ENCODE peak calls at places on chromosomes 7 and 10, in eight cellular contexts. N, H, O, E, G, Y, M and V are unnamed samples. For H3K9me3, the result is how much of the 10 kb centered on the place peaks cover.

GRCh38 chr10:43126759-43127424 is 11.4 kb upstream of the CSGALNACT2 start:
- DNase-seq in Y (no peak), N (peak), O (no peak), G (no peak), E (peak), H (no peak), M (no peak), V (no peak)

GRCh38 chr7:34275629-34276028 is 370.3 kb downstream of the BMPER start:
- DNase-seq in H (no peak), E (no peak), O (no peak), N (no peak), M (no peak), G (no peak), Y (no peak), V (no peak)

GRCh38 chr7:114419441-114420107 is 5.0 kb downstream of the FOXP2 start:
- DNase-seq in Y (no peak), M (no peak), G (no peak), O (peak), H (no peak), E (no peak), N (no peak), V (peak)

GRCh38 chr10:132785433-132786278 is at the start of gene NKX6-2:
- DNase-seq in M (no peak), G (no peak), E (no peak), Y (no peak), N (no peak), H (no peak), O (no peak), V (peak)

GRCh38 chr7:15972767-15973362 is 286.4 kb upstream of the MEOX2 start:
- DNase-seq in M (no peak), E (no peak), G (no peak), N (no peak), H (no peak), Y (peak), O (peak), V (peak)

GRCh38 chr10:7610651-7611389 is 55.9 kb downstream of the ITIH5 start:
- DNase-seq in Y (no peak), G (no peak), M (no peak), N (no peak), E (peak), H (no peak), O (peak), V (peak)

GRCh38 chr7:151756076-151756731 is 120.7 kb downstream of the PRKAG2 start:
- DNase-seq in H (no peak), O (peak), N (no peak), G (peak), Y (no peak), E (no peak), M (peak), V (peak)

GRCh38 chr10:683448-684071 is 5.9 kb downstream of the DIP2C start:
- DNase-seq in O (peak), H (no peak), Y (no peak), E (no peak), G (no peak), N (no peak), M (no peak), V (peak)

GRCh38 chr10:1679821-1680650 is 57.3 kb downstream of the ADARB2 start:
- DNase-seq in G (no peak), M (no peak), H (no peak), O (no peak), Y (no peak), E (no peak), N (no peak), V (no peak)

GRCh38 chr10:49558194-49558593 is 19.3 kb upstream of the ERCC6 start:
- DNase-seq in H (no peak), O (no peak), N (no peak), Y (no peak), G (no peak), M (no peak), E (no peak), V (peak)

GRCh38 chr7:34087892-34088891 is 182.9 kb downstream of the BMPER start:
- DNase-seq in N (peak), E (peak), G (no peak), Y (no peak), H (peak), O (peak), M (no peak), V (peak)

GRCh38 chr10:93620925-93621324 is 8.6 kb downstream of the PDE6C start:
- DNase-seq in Y (no peak), M (no peak), G (no peak), N (no peak), O (no peak), H (no peak), E (no peak), V (no peak)

GRCh38 chr7:2283074-2283473 is 31.2 kb downstream of the SNX8 start:
- DNase-seq in Y (no peak), G (no peak), N (no peak), O (no peak), E (no peak), M (no peak), H (no peak), V (no peak)

GRCh38 chr10:44030132-44030531 is 354.8 kb downstream of the CXCL12 start:
- DNase-seq in G (peak), M (no peak), N (peak), Y (no peak), E (peak), H (no peak), O (no peak), V (no peak)

GRCh38 chr10:119762805-119763798 is 37.3 kb downstream of the INPP5F start:
- DNase-seq in E (no peak), O (peak), Y (no peak), H (peak), M (no peak), N (no peak), G (no peak), V (no peak)

GRCh38 chr7:101164071-101164840 is 1.1 kb downstream of the VGF start:
- DNase-seq in G (no peak), O (peak), N (peak), E (no peak), M (no peak), Y (peak), H (no peak), V (peak)

GRCh38 chr7:141409219-141409618 is 142.0 kb upstream of the AGK start:
- DNase-seq in N (no peak), O (no peak), M (no peak), G (no peak), E (no peak), H (no peak), Y (no peak), V (no peak)

GRCh38 chr10:124414077-124414476 is 4.6 kb downstream of the OAT start:
- DNase-seq in M (no peak), O (peak), G (no peak), N (no peak), H (no peak), E (no peak), Y (no peak), V (peak)

GRCh38 chr7:143408686-143409551 is at the start of gene EPHA1:
- DNase-seq in E (peak), G (peak), O (no peak), N (peak), H (peak), Y (no peak), M (peak), V (no peak)

GRCh38 chr10:132062181-132062515 is 3.6 kb upstream of the JAKMIP3 start:
- DNase-seq in Y (no peak), N (no peak), M (no peak), O (no peak), G (no peak), E (no peak), H (no peak), V (no peak)

GRCh38 chr10:909831-910230 is 21.7 kb downstream of the LARP4B start:
- DNase-seq in E (no peak), N (no peak), Y (peak), O (peak), G (no peak), M (no peak), H (no peak), V (no peak)

GRCh38 chr7:38535013-38535412 is 96.2 kb downstream of the AMPH start:
- DNase-seq in Y (no peak), G (no peak), H (no peak), O (no peak), M (no peak), E (no peak), N (no peak), V (no peak)

GRCh38 chr7:104805449-104806317 is 208.3 kb upstream of the KMT2E start:
- DNase-seq in O (no peak), N (no peak), H (no peak), M (no peak), G (no peak), Y (no peak), E (no peak), V (no peak)

GRCh38 chr7:1368682-1369571 is 90.3 kb downstream of the MICALL2 start:
- DNase-seq in O (no peak), N (peak), G (no peak), H (no peak), M (no peak), E (no peak), Y (no peak), V (no peak)

GRCh38 chr10:27393961-27394360 is 110.1 kb upstream of the RAB18 start:
- DNase-seq in O (no peak), G (no peak), Y (no peak), H (no peak), E (no peak), N (no peak), M (no peak), V (no peak)

GRCh38 chr7:142301299-142301698 is 43.4 kb upstream of the PRSS58 start:
- DNase-seq in Y (no peak), H (no peak), N (no peak), M (no peak), E (no peak), G (no peak), O (no peak), V (no peak)

GRCh38 chr7:98840096-98840495 is 29.7 kb downstream of the TMEM130 start:
- DNase-seq in M (no peak), H (no peak), G (no peak), E (no peak), N (no peak), Y (no peak), O (no peak), V (no peak)

GRCh38 chr7:98837632-98837972 is 32.2 kb downstream of the TMEM130 start:
- DNase-seq in O (no peak), M (no peak), N (no peak), Y (no peak), G (no peak), H (no peak), E (no peak), V (no peak)

GRCh38 chr7:98834949-98835348 is 34.9 kb downstream of the TMEM130 start:
- DNase-seq in G (no peak), N (no peak), E (no peak), O (no peak), M (no peak), H (no peak), Y (no peak), V (no peak)

GRCh38 chr7:98836811-98837631 is 32.8 kb downstream of the TMEM130 start:
- DNase-seq in H (peak), E (peak), N (peak), Y (no peak), M (no peak), O (peak), G (no peak), V (peak)

GRCh38 chr7:98840604-98841508 is 29.0 kb downstream of the TMEM130 start:
- DNase-seq in Y (no peak), G (no peak), H (no peak), E (no peak), N (no peak), M (no peak), O (peak), V (no peak)
- H3K4me3 ChIP-seq in Y (no peak), G (no peak), H (no peak), E (no peak), N (no peak), M (no peak), O (no peak), V (no peak)

GRCh38 chr7:57404343-57404966 is 45.5 kb upstream of the ZNF716 start:
- DNase-seq in G (no peak), M (no peak), Y (peak), N (no peak), E (no peak), H (no peak), O (no peak), V (no peak)
- H3K9me3 ChIP-seq in G (under half), M (under half), Y (under half), N (half or more), E (under half), H (under half), O (under half), V (under half)

GRCh38 chr10:103072891-103073290 is 120.2 kb downstream of the NT5C2 start:
- DNase-seq in H (no peak), G (no peak), N (no peak), M (no peak), E (no peak), O (no peak), Y (no peak), V (no peak)

GRCh38 chr10:103072276-103072675 is 120.8 kb downstream of the NT5C2 start:
- DNase-seq in O (no peak), H (no peak), E (no peak), N (no peak), Y (no peak), M (no peak), G (no peak), V (no peak)

GRCh38 chr10:103067951-103068350 is 125.1 kb downstream of the NT5C2 start:
- DNase-seq in N (no peak), H (no peak), Y (no peak), G (no peak), E (no peak), O (peak), M (no peak), V (no peak)

GRCh38 chr10:103067484-103067883 is 125.6 kb downstream of the NT5C2 start:
- DNase-seq in Y (no peak), E (no peak), N (no peak), H (peak), O (no peak), M (no peak), G (no peak), V (no peak)

DNA sequence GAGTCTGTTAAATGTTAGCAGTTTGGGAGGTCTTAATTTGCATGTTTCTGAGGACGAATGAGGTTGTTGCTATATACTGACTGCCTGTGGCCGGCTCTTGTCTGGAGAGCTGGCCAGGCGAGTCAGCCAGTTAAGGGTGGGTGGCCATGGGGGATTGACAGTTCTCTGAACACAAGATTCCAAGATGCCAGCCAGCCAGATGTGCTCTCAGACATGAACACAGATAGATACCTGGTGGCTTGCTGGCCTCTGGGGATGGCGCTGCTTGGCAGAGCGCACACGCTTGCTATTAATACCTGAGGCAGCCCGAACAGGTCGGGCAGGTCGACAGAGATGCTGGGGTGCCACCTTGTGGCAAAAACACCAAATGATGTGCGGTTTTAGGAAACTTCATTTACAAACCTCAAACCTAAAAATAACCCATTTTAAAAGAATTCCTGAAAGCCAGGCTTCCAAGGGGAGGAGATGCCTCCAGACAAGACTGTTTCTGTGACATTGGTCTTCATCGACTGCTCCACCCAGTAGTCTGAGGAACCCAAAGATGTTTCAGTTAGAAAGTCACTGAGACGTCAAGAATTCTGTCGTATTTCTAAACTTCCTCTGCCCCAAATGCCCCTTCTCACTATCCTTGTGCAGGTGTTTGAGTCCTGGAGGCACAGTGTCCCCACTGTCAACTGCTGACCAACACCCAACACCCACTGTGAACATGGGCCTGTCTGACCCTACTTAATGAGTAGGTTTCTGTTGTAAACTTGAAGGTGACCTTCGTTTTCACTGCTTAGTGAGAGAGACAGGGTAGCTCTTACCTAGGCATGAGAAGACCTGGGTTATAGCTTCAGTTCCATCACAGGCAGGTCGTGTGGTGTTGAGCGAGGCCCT is 123.4 kb downstream of the NT5C2 start:
- DNase-seq in G (peak), O (peak), E (peak), H (peak), Y (peak), M (peak), N (peak), V (peak)
- H3K27ac ChIP-seq in G (no peak), O (no peak), E (no peak), H (no peak), Y (no peak), M (no peak), N (no peak), V (no peak)

GRCh38 chr10:68047088-68047487 is 28.0 kb downstream of the HERC4 start:
- DNase-seq in E (no peak), H (no peak), N (no peak), O (no peak), G (no peak), Y (no peak), M (no peak), V (no peak)
- H3K4me3 ChIP-seq in E (no peak), H (no peak), N (no peak), O (no peak), G (no peak), Y (no peak), M (no peak), V (no peak)

DNA sequence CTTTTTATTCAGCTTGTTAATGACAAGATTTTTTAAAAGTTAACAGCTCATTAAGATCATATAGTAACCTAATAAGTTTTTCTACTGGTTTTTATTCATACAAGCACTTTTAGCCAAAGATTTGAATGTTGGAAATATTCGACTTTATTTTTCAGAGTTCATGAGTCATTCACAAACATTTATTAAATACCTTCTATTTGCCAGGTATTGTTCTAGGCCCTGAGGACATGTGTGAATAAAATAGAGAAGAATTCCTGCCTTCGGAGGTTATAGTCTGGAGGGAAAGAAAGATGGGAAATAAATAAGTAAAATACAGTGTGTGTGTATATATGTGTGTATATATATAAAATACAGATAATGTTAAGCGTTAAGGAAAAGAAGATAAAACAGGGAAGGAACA is 31.5 kb downstream of the BTAF1 start:
- DNase-seq in N (no peak), G (no peak), Y (no peak), E (no peak), O (no peak), M (no peak), H (no peak), V (no peak)
- H3K9me3 ChIP-seq in N (under half), G (under half), Y (under half), E (under half), O (under half), M (under half), H (under half), V (under half)

DNA sequence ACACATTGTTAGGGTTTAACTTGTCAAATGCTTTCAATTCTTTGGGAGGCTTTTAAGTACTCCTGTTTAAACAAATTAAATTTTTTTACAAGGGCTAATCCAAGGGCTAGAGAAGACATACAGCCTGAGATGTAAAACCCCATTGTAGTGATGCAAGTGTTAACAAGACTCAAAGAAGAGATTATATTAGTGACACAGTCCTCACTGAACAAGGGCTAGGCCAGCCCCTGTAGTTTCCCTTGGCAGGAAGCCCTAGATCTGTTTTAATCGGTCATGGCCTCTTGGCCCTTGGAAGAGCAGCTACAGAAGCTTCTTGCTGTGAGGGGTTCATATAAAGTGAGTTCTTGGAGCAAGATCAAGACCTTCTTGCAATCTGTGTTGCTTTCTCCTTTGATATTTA is 1339.5 kb downstream of the XPNPEP1 start:
- DNase-seq in G (no peak), Y (no peak), M (no peak), E (no peak), O (no peak), H (no peak), N (no peak), V (no peak)
- H3K27ac ChIP-seq in G (no peak), Y (no peak), M (no peak), E (no peak), O (no peak), H (no peak), N (no peak), V (no peak)

DNA sequence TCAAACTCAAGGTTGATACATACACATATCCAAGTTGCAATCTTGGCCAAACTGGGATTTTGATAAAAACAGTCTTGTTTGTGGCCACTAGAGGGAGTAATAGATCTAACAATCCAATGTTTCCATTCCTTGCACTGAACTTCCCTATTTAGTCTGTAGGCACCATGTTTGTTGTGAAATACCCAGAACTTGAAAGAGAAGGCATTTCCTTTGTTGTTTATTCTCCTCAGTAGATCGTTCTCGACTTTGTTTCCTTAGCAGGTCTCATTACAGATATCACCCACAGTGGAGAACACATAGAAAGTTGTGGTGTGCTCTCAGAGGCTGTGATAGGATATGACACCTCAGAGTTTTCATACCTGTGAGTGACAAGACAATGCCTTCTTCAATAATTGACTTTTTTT is 70.3 kb upstream of the MXI1 start:
- DNase-seq in E (no peak), Y (peak), O (peak), N (no peak), G (peak), M (no peak), H (peak), V (peak)
- H3K4me3 ChIP-seq in E (no peak), Y (no peak), O (no peak), N (no peak), G (no peak), M (no peak), H (no peak), V (no peak)

GRCh38 chr7:57220746-57221145 is 88.5 kb upstream of the ZNF479 start:
- DNase-seq in M (no peak), H (no peak), N (no peak), Y (no peak), E (no peak), G (no peak), O (no peak), V (no peak)
- H3K9me3 ChIP-seq in M (under half), H (under half), N (half or more), Y (under half), E (under half), G (under half), O (half or more), V (under half)

GRCh38 chr7:47328392-47329319 is 253.3 kb downstream of the TNS3 start:
- DNase-seq in Y (peak), N (no peak), E (no peak), O (no peak), H (no peak), M (no peak), G (no peak), V (no peak)
- H3K27ac ChIP-seq in Y (peak), N (peak), E (peak), O (peak), H (no peak), M (no peak), G (no peak), V (peak)

GRCh38 chr10:86968271-86968993 is at the start of gene ADIRF:
- DNase-seq in Y (peak), N (peak), G (no peak), E (peak), H (peak), O (no peak), M (no peak), V (no peak)
- H3K4me3 ChIP-seq in Y (peak), N (no peak), G (no peak), E (peak), H (peak), O (no peak), M (no peak), V (peak)